ENCODE peak calls at places on chromosomes 1 and 21, in five cellular contexts. U, N, E, I and V are unnamed samples.

GRCh38 chr1:36710008-36710407 is 227.3 kb upstream of the CSF3R start:
- DNase-seq in U (no peak), N (no peak), E (no peak), I (no peak), V (no peak)

GRCh38 chr1:244049142-244049968 is 1.7 kb upstream of the ZBTB18 start:
- DNase-seq in U (peak; percentile 41), N (no peak), E (no peak), I (peak; percentile 31), V (peak; percentile 63)

GRCh38 chr1:156806512-156807440 is 9.9 kb downstream of the SH2D2A start:
- DNase-seq in U (no peak), N (no peak), E (no peak), I (no peak), V (no peak)

GRCh38 chr1:22611530-22611947 is 24.9 kb upstream of the C1QA start:
- DNase-seq in U (peak; percentile 38), N (no peak), E (peak; percentile 38), I (no peak), V (peak; percentile 48)

GRCh38 chr1:8202182-8202905 is 115.6 kb upstream of the SLC45A1 start:
- DNase-seq in U (no peak), N (peak; percentile 84), E (peak; percentile 90), I (peak; percentile 85), V (peak; percentile 41)

GRCh38 chr1:21879928-21880618 is 57.0 kb downstream of the HSPG2 start:
- DNase-seq in U (no peak), N (no peak), E (no peak), I (no peak), V (no peak)

GRCh38 chr1:75745276-75745675 is 20.8 kb downstream of the ACADM start:
- DNase-seq in U (no peak), N (no peak), E (no peak), I (no peak), V (no peak)

GRCh38 chr21:33761104-33762036 is 119.1 kb downstream of the ITSN1 start:
- DNase-seq in U (peak; percentile 92), N (no peak), E (peak; percentile 90), I (peak; percentile 26), V (peak; percentile 78)

GRCh38 chr1:210741564-210741963 is 392.4 kb downstream of the KCNH1 start:
- DNase-seq in U (no peak), N (no peak), E (no peak), I (no peak), V (no peak)

GRCh38 chr1:77438239-77438913 is 156.6 kb downstream of the AK5 start:
- DNase-seq in U (peak; percentile 42), N (peak; percentile 38), E (no peak), I (no peak), V (no peak)

GRCh38 chr1:44673675-44674112 is 587 bp downstream of the TMEM53 start:
- DNase-seq in U (peak; percentile 13), N (no peak), E (no peak), I (no peak), V (no peak)

GRCh38 chr1:39890267-39890666 is 7.0 kb upstream of the TRIT1 start:
- DNase-seq in U (no peak), N (no peak), E (no peak), I (no peak), V (no peak)

GRCh38 chr1:67689267-67690017 is 4.4 kb downstream of the GADD45A start:
- DNase-seq in U (no peak), N (no peak), E (no peak), I (no peak), V (no peak)

GRCh38 chr1:185112343-185112742 is 44.4 kb downstream of the TRMT1L start:
- DNase-seq in U (no peak), N (no peak), E (no peak), I (no peak), V (no peak)

GRCh38 chr1:198465201-198466144 is 75.0 kb downstream of the ATP6V1G3 start:
- DNase-seq in U (peak; percentile 44), N (no peak), E (peak; percentile 46), I (no peak), V (peak; percentile 66)

GRCh38 chr1:45317163-45317562 is 9.5 kb upstream of the HPDL start:
- DNase-seq in U (no peak), N (no peak), E (no peak), I (no peak), V (no peak)

GRCh38 chr1:198264271-198264670 is 107.5 kb downstream of the NEK7 start:
- DNase-seq in U (no peak), N (no peak), E (no peak), I (no peak), V (no peak)

GRCh38 chr1:65195495-65196417 is 47.8 kb downstream of the AK4 start:
- DNase-seq in U (no peak), N (no peak), E (no peak), I (no peak), V (no peak)

GRCh38 chr1:67570473-67571143 is 114.4 kb upstream of the GADD45A start:
- DNase-seq in U (peak; percentile 82), N (no peak), E (peak; percentile 83), I (no peak), V (peak; percentile 91)

GRCh38 chr1:159229896-159230295 is 25.2 kb downstream of the ACKR1 start:
- DNase-seq in U (no peak), N (no peak), E (peak; percentile 24), I (no peak), V (peak; percentile 48)

GRCh38 chr1:43887748-43888147 is 45.9 kb upstream of the ARTN start:
- DNase-seq in U (no peak), N (no peak), E (no peak), I (no peak), V (no peak)

GRCh38 chr1:27597036-27597435 is 6.9 kb downstream of the AHDC1 start:
- DNase-seq in U (no peak), N (no peak), E (no peak), I (no peak), V (no peak)

GRCh38 chr21:27104749-27105439 is 138.0 kb upstream of the ADAMTS5 start:
- DNase-seq in U (no peak), N (no peak), E (no peak), I (no peak), V (no peak)

GRCh38 chr1:59142663-59143487 is 154.0 kb upstream of the FGGY start:
- DNase-seq in U (peak; percentile 88), N (no peak), E (peak; percentile 91), I (peak; percentile 27), V (peak; percentile 94)

GRCh38 chr1:176626572-176627061 is 163.6 kb downstream of the PAPPA2 start:
- DNase-seq in U (no peak), N (no peak), E (no peak), I (peak; percentile 15), V (no peak)

DNA sequence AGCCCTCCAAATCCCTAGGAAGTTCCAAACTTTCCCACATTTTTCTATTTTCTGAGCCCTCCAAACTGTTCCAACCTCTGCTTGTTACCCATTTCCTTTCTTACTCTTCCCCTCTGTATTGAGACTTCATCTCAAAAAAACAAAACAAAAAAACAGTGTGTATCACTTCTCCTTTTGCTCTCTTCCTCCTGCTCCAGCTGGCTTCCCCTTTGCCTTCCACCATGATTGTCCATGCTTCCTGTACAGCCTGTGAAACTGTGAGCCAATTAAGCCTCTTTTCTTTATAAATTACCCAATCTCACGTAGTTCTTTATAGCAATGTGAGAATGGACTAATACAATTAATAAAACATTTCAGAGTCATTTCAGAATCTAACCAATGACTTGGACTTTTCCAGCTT is 69.6 kb upstream of the KRTAP19-8 start:
- DNase-seq in U (no peak), N (no peak), E (no peak), I (no peak), V (no peak)
- H3K27ac ChIP-seq in U (no peak overlapping the region), N (no peak overlapping the region), E (no peak overlapping the region), I (no peak overlapping the region), V (no peak overlapping the region)

DNA sequence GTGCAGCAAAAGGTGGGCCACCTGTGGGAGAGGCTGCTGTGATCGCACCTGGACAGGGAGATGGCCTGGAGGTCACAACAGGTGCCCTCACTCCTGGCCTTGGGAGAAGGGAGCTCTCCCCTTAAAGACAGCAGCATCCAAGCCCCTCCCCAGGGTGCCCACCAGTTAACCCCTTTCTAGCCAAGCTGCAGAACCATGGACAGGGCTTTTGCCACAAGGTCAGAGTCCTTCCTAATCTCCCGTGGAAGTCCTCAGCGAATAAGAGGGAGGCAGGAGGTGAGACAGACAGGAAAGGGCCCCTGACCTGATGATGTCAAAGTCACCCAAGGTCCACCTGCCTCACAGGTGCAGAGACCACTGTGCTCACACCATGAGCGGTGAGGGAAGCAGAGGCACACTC is 1.7 kb downstream of the CNTN2 start:
- DNase-seq in U (no peak), N (no peak), E (no peak), I (no peak), V (no peak)
- H3K27ac ChIP-seq in U (no peak overlapping the region), N (no peak overlapping the region), E (no peak overlapping the region), I (no peak overlapping the region), V (no peak overlapping the region)

GRCh38 chr1:10057305-10057704 is 24.5 kb downstream of the UBE4B start:
- DNase-seq in U (peak; percentile 48), N (no peak), E (no peak), I (peak; percentile 54), V (no peak)
- H3K27ac ChIP-seq in U (peak overlapping the region; percentile 39), N (no peak overlapping the region), E (no peak overlapping the region), I (peak overlapping the region; percentile 56), V (no peak overlapping the region)

GRCh38 chr1:20683614-20684013 is 22.4 kb upstream of the DDOST start:
- DNase-seq in U (no peak), N (no peak), E (no peak), I (no peak), V (no peak)

GRCh38 chr1:20682571-20683236 is 21.5 kb upstream of the DDOST start:
- DNase-seq in U (no peak), N (no peak), E (no peak), I (no peak), V (no peak)

GRCh38 chr1:20685099-20685662 is 24.0 kb upstream of the DDOST start:
- DNase-seq in U (no peak), N (no peak), E (no peak), I (peak; percentile 49), V (no peak)

GRCh38 chr1:20684651-20685050 is 23.5 kb upstream of the DDOST start:
- DNase-seq in U (no peak), N (no peak), E (no peak), I (no peak), V (no peak)

GRCh38 chr1:20684050-20684620 is 23.0 kb upstream of the DDOST start:
- DNase-seq in U (no peak), N (no peak), E (no peak), I (no peak), V (no peak)
- H3K27ac ChIP-seq in U (no peak overlapping the region), N (peak overlapping the region; percentile 25), E (no peak overlapping the region), I (peak overlapping the region; percentile 67), V (no peak overlapping the region)

DNA sequence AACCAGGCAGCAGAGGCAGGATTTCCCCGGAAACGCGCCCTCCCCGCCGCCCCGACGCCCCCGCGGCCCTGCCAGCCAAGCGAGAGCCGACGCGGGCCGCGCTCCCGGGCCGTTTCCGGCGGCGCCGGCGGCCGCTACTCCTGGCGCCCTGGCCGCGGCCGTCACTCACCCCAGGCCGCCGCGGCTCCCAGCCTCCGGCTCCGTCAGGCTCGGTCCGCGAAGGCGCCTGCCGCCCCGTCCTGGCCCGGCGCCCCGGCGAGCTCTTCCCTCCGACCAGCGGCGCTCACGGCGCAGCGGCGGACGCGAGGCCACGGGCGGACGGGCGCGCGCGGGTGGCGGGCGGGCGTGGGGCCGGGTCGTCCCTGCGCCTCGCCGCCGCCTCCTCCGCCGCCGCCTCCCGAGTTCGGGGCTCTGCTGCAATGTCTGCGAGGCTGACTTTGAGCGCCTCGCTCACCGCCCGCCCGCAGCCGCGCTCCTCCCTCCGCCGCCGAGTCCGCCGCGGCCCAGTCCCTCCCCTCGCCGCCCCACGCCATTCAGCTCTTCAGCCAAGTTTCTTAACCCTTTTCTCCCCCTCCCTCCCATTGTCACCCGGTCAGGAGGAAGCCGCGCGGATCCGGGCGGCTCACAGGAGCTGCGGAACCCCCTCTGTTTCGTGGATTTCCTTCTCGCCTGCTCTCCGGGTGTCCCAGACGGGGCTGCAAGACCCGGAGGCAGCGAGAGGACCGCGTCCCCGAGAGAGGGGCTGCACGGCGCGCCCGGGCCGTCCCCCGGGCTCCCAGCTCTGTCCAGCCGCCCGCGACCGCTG is at the start of gene NRIP1:
- DNase-seq in U (peak; percentile 90), N (peak; percentile 82), E (peak; percentile 85), I (peak; percentile 90), V (peak; percentile 67)
- H3K27ac ChIP-seq in U (peak within 1 kb of the TSS; percentile 91), N (peak within 1 kb of the TSS; percentile 97), E (peak within 1 kb of the TSS; percentile 97), I (peak within 1 kb of the TSS; percentile 99), V (peak within 1 kb of the TSS; percentile 93)